ENCODE peak calls at places on chromosome 5, in nine cellular contexts. P is GM20000, G is fibroblast of mammary gland, W is Calu3, Y is nephron progenitor cell, O is stomach, H is natural killer cell, I is GM13977, L is esophagus squamous epithelium. T is an unnamed sample.

GRCh38 chr5:149141224-149141956 is at the start of gene ABLIM3:
- DNase-seq in P (peak; percentile 85), G (peak; percentile 65), W (peak; percentile 94), Y (peak; percentile 81), O (peak; percentile 69), H (peak; percentile 74), I (peak; percentile 86), L (no peak), T (peak; percentile 65)

GRCh38 chr5:127650649-127651048 is 1.8 kb downstream of the CTXN3 start:
- DNase-seq in P (no peak), G (peak; percentile 67), W (no peak), Y (no peak), O (no peak), H (no peak), I (no peak), L (no peak), T (no peak)

GRCh38 chr5:171861383-171861782 is 75.8 kb downstream of the SMIM23 start:
- DNase-seq in P (no peak), G (peak; percentile 36), W (no peak), Y (no peak), O (no peak), H (no peak), I (no peak), L (no peak), T (no peak)

GRCh38 chr5:176737746-176738699 is 72.3 kb upstream of the UNC5A start:
- DNase-seq in P (no peak), G (no peak), W (no peak), Y (no peak), O (peak; percentile 20), H (no peak), I (no peak), L (no peak), T (peak; percentile 2)

GRCh38 chr5:157308826-157309465 is 43.0 kb downstream of the CYFIP2 start:
- DNase-seq in P (no peak), G (peak; percentile 73), W (no peak), Y (no peak), O (no peak), H (no peak), I (no peak), L (no peak), T (no peak)

GRCh38 chr5:177495243-177496060 is 2.0 kb downstream of the PDLIM7 start:
- DNase-seq in P (peak; percentile 53), G (peak; percentile 84), W (peak; percentile 81), Y (peak; percentile 74), O (peak; percentile 42), H (no peak), I (peak; percentile 67), L (no peak), T (no peak)

GRCh38 chr5:59813761-59814562 is 79.6 kb downstream of the PDE4D start:
- DNase-seq in P (peak; percentile 58), G (peak; percentile 68), W (peak; percentile 57), Y (peak; percentile 52), O (no peak), H (no peak), I (peak; percentile 63), L (no peak), T (peak; percentile 24)

GRCh38 chr5:67095346-67095871 is 101.2 kb downstream of the CD180 start:
- DNase-seq in P (no peak), G (peak; percentile 69), W (no peak), Y (no peak), O (peak; percentile 63), H (no peak), I (no peak), L (no peak), T (no peak)

DNA sequence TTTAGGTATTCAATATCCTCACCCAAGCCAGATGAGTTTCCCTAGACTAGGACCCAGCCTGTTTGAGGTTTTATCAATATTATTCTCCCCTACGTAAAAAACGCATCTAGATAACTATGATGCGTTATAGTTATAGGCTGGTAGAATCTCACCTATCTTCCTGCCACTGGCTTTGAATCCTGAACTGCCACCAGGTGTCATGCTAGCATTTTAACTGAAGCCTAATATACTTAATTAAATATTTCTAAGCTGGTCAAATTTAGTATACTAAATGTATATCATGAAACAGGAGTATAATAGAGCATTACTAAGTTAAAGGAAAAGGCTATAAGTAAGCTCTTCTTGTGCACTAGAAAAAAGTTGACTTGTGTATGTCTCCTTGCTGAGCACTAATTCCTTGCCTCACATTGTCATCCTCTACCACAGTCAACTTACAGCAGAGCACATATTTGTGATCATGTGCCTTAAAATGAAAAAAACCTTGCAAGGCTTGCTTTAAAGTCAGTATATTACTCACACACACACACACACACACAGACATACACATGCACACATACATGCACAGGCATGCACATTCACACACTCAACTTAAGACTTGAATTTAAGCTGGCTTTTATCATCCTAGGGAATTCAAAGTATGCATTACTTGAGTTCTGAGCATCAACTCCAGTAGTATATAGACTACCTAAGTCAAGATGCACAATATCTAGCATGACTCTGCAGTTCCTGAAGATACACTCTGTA is 303.4 kb downstream of the ADGRV1 start:
- DNase-seq in P (no peak), G (no peak), W (no peak), Y (no peak), O (no peak), H (no peak), I (no peak), L (no peak), T (no peak)
- TF ChIP-seq CTCF in P (no peak), G (no peak), W (peak; percentile 35), Y (no peak), O (no peak), H (no peak), I (no peak), L (no peak), T (no peak)

GRCh38 chr5:137022043-137022442 is 477.1 kb downstream of the SPOCK1 start:
- DNase-seq in P (no peak), G (peak; percentile 21), W (no peak), Y (no peak), O (no peak), H (no peak), I (no peak), L (no peak), T (no peak)
- TF ChIP-seq CTCF in P (no peak), G (no peak), W (no peak), Y (no peak), O (no peak), H (no peak), I (no peak), L (no peak), T (no peak)

DNA sequence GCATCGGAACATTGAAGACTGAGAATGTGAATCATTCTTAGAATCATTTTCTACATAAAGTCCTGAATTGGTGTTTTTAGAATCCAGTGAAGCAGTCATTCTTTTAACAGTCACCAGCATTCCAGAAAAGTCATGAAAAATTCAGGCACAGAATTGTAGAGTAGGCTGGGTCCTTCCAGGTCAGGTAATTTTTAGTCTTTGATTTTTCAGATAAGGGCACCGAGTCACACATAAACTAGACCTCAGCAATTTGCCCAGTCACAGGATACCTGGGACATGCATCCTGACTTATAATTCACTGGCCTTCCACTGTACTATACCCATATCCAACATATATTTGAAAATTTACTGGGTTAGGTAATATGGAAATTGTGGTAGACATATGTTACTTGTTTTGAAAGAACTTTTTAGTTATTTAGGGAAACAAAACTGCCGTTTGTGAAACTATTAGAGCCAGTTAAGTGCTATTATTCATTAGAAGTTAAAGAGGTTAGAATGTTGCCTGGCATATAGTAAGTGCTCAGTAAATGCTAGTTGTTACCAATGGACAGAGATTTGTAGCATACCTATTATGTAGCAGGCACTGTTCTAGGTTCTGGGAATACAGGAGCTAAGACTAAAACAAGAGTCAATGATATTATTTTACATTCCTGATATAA is 10.9 kb downstream of the MAN2A1 start:
- DNase-seq in P (no peak), G (no peak), W (no peak), Y (no peak), O (no peak), H (no peak), I (no peak), L (no peak), T (no peak)
- TF ChIP-seq CTCF in P (no peak), G (no peak), W (no peak), Y (no peak), O (no peak), H (no peak), I (no peak), L (no peak), T (no peak)

GRCh38 chr5:52692618-52693017 is 95.1 kb upstream of the ITGA1 start:
- DNase-seq in P (no peak), G (no peak), W (no peak), Y (no peak), O (no peak), H (no peak), I (no peak), L (no peak), T (no peak)

GRCh38 chr5:52690236-52690685 is 97.5 kb upstream of the ITGA1 start:
- DNase-seq in P (no peak), G (peak; percentile 28), W (no peak), Y (no peak), O (no peak), H (no peak), I (no peak), L (no peak), T (no peak)

GRCh38 chr5:52692039-52692438 is 95.7 kb upstream of the ITGA1 start:
- DNase-seq in P (no peak), G (peak; percentile 46), W (no peak), Y (no peak), O (no peak), H (no peak), I (no peak), L (no peak), T (no peak)

GRCh38 chr5:52693836-52694235 is 93.9 kb upstream of the ITGA1 start:
- DNase-seq in P (no peak), G (no peak), W (no peak), Y (no peak), O (no peak), H (no peak), I (no peak), L (no peak), T (no peak)

DNA sequence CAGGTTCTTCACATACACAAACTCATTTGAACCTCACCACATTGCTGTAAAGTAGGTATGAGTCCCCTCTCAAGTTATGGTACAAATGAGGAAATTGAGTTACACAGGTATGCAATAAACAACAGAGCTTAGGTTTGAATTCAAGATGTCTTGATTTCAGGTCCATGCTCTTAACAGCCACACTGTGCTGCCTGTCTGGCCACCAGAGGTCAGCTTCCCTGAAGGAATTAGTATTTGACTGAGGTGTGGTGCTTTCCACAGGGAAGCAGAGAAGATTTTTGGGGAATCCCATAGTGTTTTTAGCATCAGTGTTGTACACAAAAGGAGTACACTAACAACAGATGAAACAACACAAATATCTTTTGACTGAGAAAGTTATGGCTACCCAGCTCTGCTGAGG is 94.4 kb upstream of the ITGA1 start:
- DNase-seq in P (peak; percentile 24), G (peak; percentile 49), W (peak; percentile 53), Y (no peak), O (peak; percentile 28), H (no peak), I (peak; percentile 11), L (no peak), T (no peak)
- TF ChIP-seq CTCF in P (peak; percentile 43), G (peak; percentile 66), W (peak; percentile 37), Y (peak; percentile 49), O (peak; percentile 34), H (peak; percentile 58), I (peak; percentile 78), L (peak; percentile 30), T (peak; percentile 62)

GRCh38 chr5:9559965-9560364 is 14.1 kb upstream of the SEMA5A start:
- DNase-seq in P (no peak), G (no peak), W (no peak), Y (no peak), O (no peak), H (no peak), I (no peak), L (no peak), T (no peak)
- TF ChIP-seq CTCF in P (no peak), G (no peak), W (no peak), Y (no peak), O (no peak), H (no peak), I (no peak), L (no peak), T (no peak)

GRCh38 chr5:151319334-151319733 is 15.8 kb upstream of the SLC36A3 start:
- DNase-seq in P (peak; percentile 49), G (peak; percentile 14), W (peak; percentile 9), Y (peak; percentile 10), O (no peak), H (no peak), I (no peak), L (no peak), T (no peak)
- TF ChIP-seq CTCF in P (peak; percentile 37), G (peak; percentile 19), W (no peak), Y (peak; percentile 17), O (no peak), H (no peak), I (peak; percentile 29), L (no peak), T (no peak)